ENCODE peak calls at places on chromosome X, in five cellular contexts. One of them, this sample, is unnamed.

GRCh38 chrX:133215747-133216146 is 2.4 kb downstream of the TFDP3 start:
- DNase-seq in IMR-90: peak
- DNase-seq in upper lobe of left lung: no peak
- DNase-seq in prostate gland: no peak
- DNase-seq in heart left ventricle: no peak
- DNase-seq in this sample: no peak

GRCh38 chrX:139293991-139294390 is 236.5 kb upstream of the F9 start:
- DNase-seq in IMR-90: no peak
- DNase-seq in upper lobe of left lung: no peak
- DNase-seq in prostate gland: no peak
- DNase-seq in heart left ventricle: no peak
- DNase-seq in this sample: no peak

GRCh38 chrX:13478740-13479451 is 90.5 kb upstream of the EGFL6 start:
- DNase-seq in IMR-90: no peak
- DNase-seq in upper lobe of left lung: no peak
- DNase-seq in prostate gland: no peak
- DNase-seq in heart left ventricle: no peak
- DNase-seq in this sample: no peak

GRCh38 chrX:20217279-20217678 is 49.4 kb downstream of the RPS6KA3 start:
- DNase-seq in IMR-90: peak
- DNase-seq in upper lobe of left lung: no peak
- DNase-seq in prostate gland: no peak
- DNase-seq in heart left ventricle: no peak
- DNase-seq in this sample: no peak

GRCh38 chrX:56790778-56791177 is 61.7 kb downstream of the NBDY start:
- DNase-seq in IMR-90: no peak
- DNase-seq in upper lobe of left lung: no peak
- DNase-seq in prostate gland: no peak
- DNase-seq in heart left ventricle: no peak
- DNase-seq in this sample: peak

GRCh38 chrX:11688201-11688600 is 22.5 kb upstream of the ARHGAP6 start:
- DNase-seq in IMR-90: no peak
- DNase-seq in upper lobe of left lung: no peak
- DNase-seq in prostate gland: no peak
- DNase-seq in heart left ventricle: no peak
- DNase-seq in this sample: no peak

GRCh38 chrX:22085969-22086368 is 53.8 kb downstream of the PHEX start:
- DNase-seq in IMR-90: no peak
- DNase-seq in upper lobe of left lung: no peak
- DNase-seq in prostate gland: no peak
- DNase-seq in heart left ventricle: no peak
- DNase-seq in this sample: no peak

GRCh38 chrX:120690344-120690743 is 60.5 kb upstream of the C1GALT1C1 start:
- DNase-seq in IMR-90: no peak
- DNase-seq in upper lobe of left lung: no peak
- DNase-seq in prostate gland: no peak
- DNase-seq in heart left ventricle: no peak
- DNase-seq in this sample: no peak

GRCh38 chrX:149962859-149963757 is 24.8 kb upstream of the EOLA2 start:
- DNase-seq in IMR-90: peak
- DNase-seq in upper lobe of left lung: peak
- DNase-seq in prostate gland: peak
- DNase-seq in heart left ventricle: peak
- DNase-seq in this sample: no peak

GRCh38 chrX:39896951-39897740 is 200.6 kb downstream of the BCOR start:
- DNase-seq in IMR-90: peak
- DNase-seq in upper lobe of left lung: peak
- DNase-seq in prostate gland: peak
- DNase-seq in heart left ventricle: no peak
- DNase-seq in this sample: no peak

GRCh38 chrX:2311483-2311882 is 189.3 kb downstream of the DHRSX start:
- DNase-seq in IMR-90: no peak
- DNase-seq in upper lobe of left lung: no peak
- DNase-seq in prostate gland: no peak
- DNase-seq in heart left ventricle: no peak
- DNase-seq in this sample: no peak

GRCh38 chrX:73556159-73556558 is 6.8 kb upstream of the CHIC1 start:
- DNase-seq in IMR-90: no peak
- DNase-seq in upper lobe of left lung: no peak
- DNase-seq in prostate gland: no peak
- DNase-seq in heart left ventricle: no peak
- DNase-seq in this sample: no peak

GRCh38 chrX:65985922-65986588 is 53.8 kb downstream of the VSIG4 start:
- DNase-seq in IMR-90: peak
- DNase-seq in upper lobe of left lung: peak
- DNase-seq in prostate gland: peak
- DNase-seq in heart left ventricle: peak
- DNase-seq in this sample: peak

DNA sequence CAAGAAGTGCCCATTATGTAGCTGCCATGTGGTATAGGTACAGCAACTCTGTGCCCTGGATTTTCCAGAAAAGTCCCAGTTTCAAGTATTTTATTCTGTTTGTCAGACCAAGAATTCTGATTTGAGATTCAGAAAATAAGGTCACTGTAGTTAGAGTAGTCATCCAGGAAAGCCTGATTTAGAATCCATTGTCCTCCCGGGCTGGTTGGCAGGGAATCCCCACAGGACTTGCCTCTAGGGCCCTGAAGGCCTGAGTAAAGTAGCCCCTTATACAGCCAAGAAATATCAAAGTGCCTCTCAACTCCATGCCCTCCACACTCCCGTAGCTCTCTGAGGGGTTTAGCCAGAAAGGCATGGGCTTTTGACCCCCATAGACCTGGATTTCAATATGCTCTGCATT is 36.3 kb downstream of the RTL5 start:
- DNase-seq in IMR-90: no peak
- DNase-seq in upper lobe of left lung: no peak
- DNase-seq in prostate gland: no peak
- DNase-seq in heart left ventricle: no peak
- DNase-seq in this sample: no peak
- TF ChIP-seq POLR2A in IMR-90: no peak
- TF ChIP-seq POLR2A in upper lobe of left lung: no peak
- TF ChIP-seq POLR2A in prostate gland: no peak
- TF ChIP-seq POLR2A in heart left ventricle: no peak
- TF ChIP-seq POLR2A in this sample: no peak

GRCh38 chrX:54044126-54044876 is at the start of gene PHF8:
- DNase-seq in IMR-90: peak
- DNase-seq in upper lobe of left lung: peak
- DNase-seq in prostate gland: peak
- DNase-seq in heart left ventricle: peak
- DNase-seq in this sample: peak
- TF ChIP-seq POLR2A in IMR-90: peak
- TF ChIP-seq POLR2A in upper lobe of left lung: peak
- TF ChIP-seq POLR2A in prostate gland: peak
- TF ChIP-seq POLR2A in heart left ventricle: no peak
- TF ChIP-seq POLR2A in this sample: no peak

GRCh38 chrX:80808854-80809493 is 703 bp downstream of the BRWD3 start:
- DNase-seq in IMR-90: no peak
- DNase-seq in upper lobe of left lung: peak
- DNase-seq in prostate gland: peak
- DNase-seq in heart left ventricle: peak
- DNase-seq in this sample: peak

GRCh38 chrX:80810365-80810978 is 795 bp upstream of the BRWD3 start:
- DNase-seq in IMR-90: no peak
- DNase-seq in upper lobe of left lung: no peak
- DNase-seq in prostate gland: no peak
- DNase-seq in heart left ventricle: no peak
- DNase-seq in this sample: no peak

GRCh38 chrX:80807606-80808159 is 2.0 kb downstream of the BRWD3 start:
- DNase-seq in IMR-90: no peak
- DNase-seq in upper lobe of left lung: no peak
- DNase-seq in prostate gland: no peak
- DNase-seq in heart left ventricle: no peak
- DNase-seq in this sample: no peak

GRCh38 chrX:80806557-80806956 is 3.1 kb downstream of the BRWD3 start:
- DNase-seq in IMR-90: no peak
- DNase-seq in upper lobe of left lung: no peak
- DNase-seq in prostate gland: no peak
- DNase-seq in heart left ventricle: no peak
- DNase-seq in this sample: no peak

DNA sequence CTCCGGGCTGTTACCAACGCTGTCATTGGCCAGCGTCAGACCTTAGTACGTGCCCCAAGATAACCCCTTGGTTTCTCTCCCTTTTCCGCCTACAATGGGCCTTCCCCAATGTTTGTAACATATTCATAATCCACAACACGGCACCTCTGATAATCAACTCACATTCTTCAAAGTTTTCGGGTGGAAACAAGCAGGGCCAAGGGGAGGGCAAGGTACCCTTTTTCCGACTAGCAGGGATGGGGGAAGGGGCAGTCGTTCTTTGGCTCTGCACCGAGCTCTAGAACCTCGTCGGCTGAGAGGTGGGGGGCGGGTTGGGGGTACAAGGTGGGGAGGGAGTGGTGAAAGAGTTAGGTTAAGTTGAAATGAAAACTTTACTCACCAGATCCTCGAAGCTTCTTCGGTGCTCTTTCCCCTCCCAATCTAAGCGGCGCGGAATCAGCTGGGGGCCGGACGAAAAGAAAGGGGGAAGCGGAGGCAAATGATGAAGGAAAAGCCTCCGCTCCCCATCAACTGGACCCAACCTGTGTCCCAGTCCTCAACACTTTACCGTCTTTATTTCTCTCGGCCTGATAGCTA is 1.4 kb downstream of the BRWD3 start:
- DNase-seq in IMR-90: peak
- DNase-seq in upper lobe of left lung: peak
- DNase-seq in prostate gland: peak
- DNase-seq in heart left ventricle: peak
- DNase-seq in this sample: peak
- TF ChIP-seq POLR2A in IMR-90: no peak
- TF ChIP-seq POLR2A in upper lobe of left lung: no peak
- TF ChIP-seq POLR2A in prostate gland: peak
- TF ChIP-seq POLR2A in heart left ventricle: no peak
- TF ChIP-seq POLR2A in this sample: no peak

DNA sequence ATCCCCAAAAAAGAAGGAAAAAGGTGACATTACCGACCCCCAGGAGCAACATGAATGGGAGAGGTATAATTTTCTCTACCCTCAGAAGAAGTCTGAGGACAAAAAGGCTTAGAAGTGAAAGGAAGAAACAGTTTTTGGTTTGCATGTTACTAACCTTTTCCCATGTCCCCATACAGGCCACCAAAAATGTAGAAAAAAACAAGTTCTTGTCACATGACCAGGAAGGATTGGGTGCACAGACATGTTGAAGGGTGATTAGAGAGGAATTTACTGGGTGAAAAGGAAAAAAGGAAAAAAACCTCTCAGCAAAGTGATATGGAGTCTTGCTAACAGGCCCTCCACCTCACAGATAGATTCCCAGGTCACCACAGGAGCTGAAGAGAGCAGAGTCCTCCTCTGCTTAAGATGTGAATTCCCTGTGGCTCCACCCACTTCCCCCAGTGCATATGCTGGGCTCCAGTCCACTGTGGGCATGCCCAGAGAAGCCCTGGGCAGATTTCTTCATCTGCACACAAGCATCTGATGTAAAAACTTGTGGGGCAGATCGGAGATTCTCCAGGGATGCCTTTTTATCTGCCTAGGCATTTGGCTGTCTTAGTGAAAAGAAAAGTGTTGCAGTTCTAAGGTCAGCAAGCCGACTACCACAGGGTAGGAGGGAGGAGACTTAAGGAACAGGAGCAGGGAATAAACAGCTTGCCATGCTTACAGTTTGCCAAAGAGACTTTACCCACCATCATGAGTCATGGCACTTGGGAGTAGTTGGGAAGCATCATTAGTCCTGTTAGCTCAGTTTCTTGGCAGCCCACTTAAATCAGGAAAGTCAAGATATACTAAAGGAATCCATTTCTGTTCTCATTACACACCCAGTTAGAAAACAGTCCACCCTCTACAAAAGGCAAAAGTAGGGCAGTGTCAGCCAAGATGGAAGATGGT is 25.0 kb upstream of the PASD1 start:
- DNase-seq in IMR-90: no peak
- DNase-seq in upper lobe of left lung: no peak
- DNase-seq in prostate gland: no peak
- DNase-seq in heart left ventricle: no peak
- DNase-seq in this sample: no peak
- TF ChIP-seq POLR2A in IMR-90: no peak
- TF ChIP-seq POLR2A in upper lobe of left lung: no peak
- TF ChIP-seq POLR2A in prostate gland: no peak
- TF ChIP-seq POLR2A in heart left ventricle: no peak
- TF ChIP-seq POLR2A in this sample: no peak

GRCh38 chrX:107776649-107777535 is 641 bp upstream of the NCBP2L start:
- DNase-seq in IMR-90: peak
- DNase-seq in upper lobe of left lung: peak
- DNase-seq in prostate gland: peak
- DNase-seq in heart left ventricle: peak
- DNase-seq in this sample: peak

GRCh38 chrX:107777536-107777832 is at the start of gene NCBP2L:
- DNase-seq in IMR-90: no peak
- DNase-seq in upper lobe of left lung: no peak
- DNase-seq in prostate gland: no peak
- DNase-seq in heart left ventricle: no peak
- DNase-seq in this sample: no peak

GRCh38 chrX:107773906-107774435 is 1.6 kb downstream of the TSC22D3 start:
- DNase-seq in IMR-90: no peak
- DNase-seq in upper lobe of left lung: no peak
- DNase-seq in prostate gland: no peak
- DNase-seq in heart left ventricle: no peak
- DNase-seq in this sample: no peak

GRCh38 chrX:107775000-107775733 is 420 bp downstream of the TSC22D3 start:
- DNase-seq in IMR-90: no peak
- DNase-seq in upper lobe of left lung: no peak
- DNase-seq in prostate gland: no peak
- DNase-seq in heart left ventricle: peak
- DNase-seq in this sample: no peak

GRCh38 chrX:107775734-107776511 is at the start of gene TSC22D3:
- DNase-seq in IMR-90: peak
- DNase-seq in upper lobe of left lung: peak
- DNase-seq in prostate gland: peak
- DNase-seq in heart left ventricle: peak
- DNase-seq in this sample: peak
- TF ChIP-seq POLR2A in IMR-90: no peak
- TF ChIP-seq POLR2A in upper lobe of left lung: peak
- TF ChIP-seq POLR2A in prostate gland: peak
- TF ChIP-seq POLR2A in heart left ventricle: no peak
- TF ChIP-seq POLR2A in this sample: no peak

GRCh38 chrX:41332408-41332987 is 1.5 kb upstream of the DDX3X start:
- DNase-seq in IMR-90: peak
- DNase-seq in upper lobe of left lung: peak
- DNase-seq in prostate gland: peak
- DNase-seq in heart left ventricle: no peak
- DNase-seq in this sample: no peak
- TF ChIP-seq POLR2A in IMR-90: no peak
- TF ChIP-seq POLR2A in upper lobe of left lung: no peak
- TF ChIP-seq POLR2A in prostate gland: no peak
- TF ChIP-seq POLR2A in heart left ventricle: no peak
- TF ChIP-seq POLR2A in this sample: no peak

DNA sequence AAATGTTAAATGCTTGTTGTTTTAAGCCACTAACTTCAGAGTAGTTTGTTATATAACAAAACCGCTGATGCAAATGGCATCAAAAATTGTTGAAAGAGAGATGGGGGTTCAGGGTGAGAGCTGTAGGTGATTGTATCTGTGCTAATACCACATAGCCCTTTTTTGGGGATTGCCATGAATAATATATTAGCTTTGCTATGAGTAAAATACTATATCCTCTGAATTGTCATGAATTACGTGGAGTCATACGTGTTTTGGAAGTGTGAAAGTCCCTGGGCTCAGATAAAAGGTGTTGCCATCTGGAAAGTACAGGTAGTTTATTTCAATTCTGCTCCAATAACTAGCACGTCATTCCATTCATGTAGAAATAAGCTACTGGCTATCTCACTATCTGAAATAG is 30.6 kb downstream of the DYNLT3 start:
- DNase-seq in IMR-90: no peak
- DNase-seq in upper lobe of left lung: no peak
- DNase-seq in prostate gland: no peak
- DNase-seq in heart left ventricle: no peak
- DNase-seq in this sample: no peak
- TF ChIP-seq POLR2A in IMR-90: no peak
- TF ChIP-seq POLR2A in upper lobe of left lung: no peak
- TF ChIP-seq POLR2A in prostate gland: no peak
- TF ChIP-seq POLR2A in heart left ventricle: no peak
- TF ChIP-seq POLR2A in this sample: no peak

GRCh38 chrX:38212246-38212645 is 8.4 kb downstream of the SRPX start:
- DNase-seq in IMR-90: peak
- DNase-seq in upper lobe of left lung: no peak
- DNase-seq in prostate gland: no peak
- DNase-seq in heart left ventricle: no peak
- DNase-seq in this sample: no peak
- TF ChIP-seq POLR2A in IMR-90: no peak
- TF ChIP-seq POLR2A in upper lobe of left lung: no peak
- TF ChIP-seq POLR2A in prostate gland: no peak
- TF ChIP-seq POLR2A in heart left ventricle: no peak
- TF ChIP-seq POLR2A in this sample: no peak

This sample was measured in spleen.